ENCODE peak calls at places on chromosomes 5 and 9, in four cellular contexts. W, J, G and C are unnamed samples.

GRCh38 chr9:88053888-88054501 is 79.7 kb upstream of the CDK20 start:
- DNase-seq in W (no peak), J (no peak), G (no peak), C (no peak)

GRCh38 chr9:93576296-93577044 is at the start of gene PHF2:
- DNase-seq in W (no peak), J (no peak), G (peak), C (peak)

GRCh38 chr5:138963763-138964371 is 88.7 kb upstream of the LRRTM2 start:
- DNase-seq in W (peak), J (no peak), G (no peak), C (no peak)

GRCh38 chr9:117496307-117496706 is 81.5 kb upstream of the ASTN2 start:
- DNase-seq in W (no peak), J (no peak), G (no peak), C (no peak)

GRCh38 chr9:109966643-109967368 is 186.8 kb downstream of the PALM2AKAP2 start:
- DNase-seq in W (no peak), J (no peak), G (no peak), C (no peak)

GRCh38 chr5:31908396-31908795 is 265.7 kb downstream of the GOLPH3 start:
- DNase-seq in W (no peak), J (no peak), G (no peak), C (no peak)

GRCh38 chr5:59130441-59130840 is 547.6 kb downstream of the RAB3C start:
- DNase-seq in W (no peak), J (no peak), G (no peak), C (no peak)

GRCh38 chr5:125277494-125278154 is 531.2 kb upstream of the ZNF608 start:
- DNase-seq in W (peak), J (no peak), G (no peak), C (no peak)

GRCh38 chr5:126359884-126360283 is 63.3 kb upstream of the GRAMD2B start:
- DNase-seq in W (no peak), J (peak), G (no peak), C (no peak)

GRCh38 chr9:14782652-14783051 is 60.1 kb upstream of the CER1 start:
- DNase-seq in W (no peak), J (no peak), G (no peak), C (no peak)

GRCh38 chr5:134561871-134562296 is 36.4 kb downstream of the JADE2 start:
- DNase-seq in W (peak), J (no peak), G (peak), C (peak)

GRCh38 chr9:132216861-132217655 is 55.2 kb downstream of the NTNG2 start:
- DNase-seq in W (no peak), J (no peak), G (no peak), C (no peak)

GRCh38 chr9:89949116-89949515 is 344.3 kb downstream of the GADD45G start:
- DNase-seq in W (no peak), J (no peak), G (no peak), C (no peak)

GRCh38 chr5:86411596-86411995 is 206.1 kb upstream of the COX7C start:
- DNase-seq in W (no peak), J (no peak), G (no peak), C (no peak)

GRCh38 chr5:34585601-34586104 is 70.5 kb upstream of the RAI14 start:
- DNase-seq in W (peak), J (no peak), G (no peak), C (no peak)
- TF ChIP-seq MXI1 in W (peak), J (no peak), G (no peak), C (no peak)

GRCh38 chr5:172102913-172103629 is 85.0 kb downstream of the STK10 start:
- DNase-seq in W (no peak), J (no peak), G (peak), C (no peak)

GRCh38 chr5:172105811-172106210 is 82.2 kb downstream of the STK10 start:
- DNase-seq in W (no peak), J (no peak), G (no peak), C (no peak)

GRCh38 chr5:172104021-172104420 is 84.0 kb downstream of the STK10 start:
- DNase-seq in W (peak), J (no peak), G (no peak), C (no peak)

GRCh38 chr5:172106511-172107356 is 81.3 kb downstream of the STK10 start:
- DNase-seq in W (no peak), J (peak), G (peak), C (peak)

GRCh38 chr5:172104801-172105701 is 83.0 kb downstream of the STK10 start:
- DNase-seq in W (no peak), J (no peak), G (no peak), C (no peak)
- TF ChIP-seq CHD2 in W (no peak), J (no peak), G (no peak), C (no peak)

GRCh38 chr5:173866249-173867172 is 21.6 kb upstream of the CPEB4 start:
- DNase-seq in W (no peak), J (no peak), G (peak), C (no peak)
- TF ChIP-seq FOXM1 in W (no peak), J (no peak), G (no peak), C (no peak)

DNA sequence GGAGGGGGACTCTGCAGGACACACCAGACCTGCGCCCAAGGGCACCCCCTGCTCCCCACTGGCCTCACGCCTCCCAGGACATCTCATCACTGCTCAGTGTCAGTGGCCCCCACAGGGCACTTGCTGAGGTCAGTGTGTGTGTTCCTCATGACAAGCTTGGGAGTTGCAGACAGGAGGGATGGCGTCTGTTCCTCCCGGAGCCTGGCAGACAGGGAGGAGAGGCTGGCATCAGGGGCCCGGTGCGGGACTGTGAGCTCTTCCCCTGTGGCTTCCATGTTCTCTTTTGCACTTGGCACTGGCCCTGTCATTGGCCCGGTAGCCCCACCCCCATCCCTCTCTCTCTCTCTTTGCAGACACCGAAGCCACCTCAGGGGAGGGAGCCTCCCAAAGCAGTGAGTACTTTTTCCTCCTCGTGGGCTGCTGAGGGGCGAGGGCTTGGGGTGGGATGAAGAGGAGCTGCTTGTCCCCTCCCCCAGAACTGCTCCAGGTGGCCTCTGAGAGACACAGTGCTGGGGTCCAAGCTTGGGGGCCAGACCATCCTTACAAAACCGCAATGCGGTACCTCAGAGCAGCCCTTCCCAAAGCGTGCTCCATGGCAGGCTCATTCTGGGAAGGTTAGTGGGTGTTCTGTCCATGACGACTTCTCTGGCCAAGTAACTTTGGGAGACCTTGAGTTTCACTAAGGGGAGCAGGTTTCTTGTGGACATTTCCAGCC is 75.7 kb downstream of the AMBP start:
- DNase-seq in W (no peak), J (no peak), G (no peak), C (no peak)
- TF ChIP-seq MXI1 in W (no peak), J (no peak), G (no peak), C (no peak)

GRCh38 chr5:61687371-61687770 is 355.3 kb downstream of the ZSWIM6 start:
- DNase-seq in W (no peak), J (no peak), G (no peak), C (no peak)
- TF ChIP-seq CHD2 in W (no peak), J (no peak), G (no peak), C (no peak)

DNA sequence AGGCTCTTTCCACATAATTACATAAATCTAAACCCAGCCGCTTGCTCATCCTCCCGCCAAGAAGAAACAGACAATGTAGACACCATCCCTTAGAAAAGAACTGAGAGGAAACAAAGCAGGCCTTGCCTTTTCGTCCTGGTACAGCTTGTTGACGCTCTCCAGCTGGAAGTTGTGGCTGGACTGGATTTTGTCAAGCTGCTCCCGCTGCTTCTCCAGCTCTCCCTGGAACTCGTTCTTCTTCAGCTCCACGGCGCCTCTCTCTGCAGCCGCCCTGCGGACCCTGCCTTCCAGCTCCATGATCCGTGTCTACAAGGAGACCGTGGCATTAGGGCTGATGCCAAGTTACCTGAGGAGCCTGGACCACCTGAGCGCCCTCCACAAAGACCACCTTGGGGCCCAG is 22.1 kb downstream of the GOLM1 start:
- DNase-seq in W (no peak), J (no peak), G (no peak), C (no peak)
- TF ChIP-seq FOXM1 in W (no peak), J (no peak), G (no peak), C (no peak)

GRCh38 chr5:178330791-178331404 is 98.3 kb upstream of the PHYKPL start:
- DNase-seq in W (no peak), J (no peak), G (no peak), C (no peak)
- TF ChIP-seq MXI1 in W (no peak), J (no peak), G (no peak), C (no peak)